ENCODE peak calls at places on chromosomes 13 and 19, in seven cellular contexts. T is stomach, Z is astrocyte of the spinal cord, S is colonic mucosa, R is uterus, O is progenitor cell of endocrine pancreas, M is ovary. G is an unnamed sample.

GRCh38 chr19:10625003-10625761 is at the start of gene SLC44A2:
- DNase-seq in S (peak; percentile 97), Z (peak; percentile 61), O (peak; percentile 89), M (peak; percentile 88), T (peak; percentile 94), R (peak; percentile 60), G (no peak)

GRCh38 chr19:49690656-49691242 is at the start of gene CPT1C:
- DNase-seq in S (peak; percentile 85), Z (peak; percentile 75), O (peak; percentile 64), M (peak; percentile 81), R (peak; percentile 87), T (peak; percentile 79), G (no peak)

GRCh38 chr19:35261356-35262100 is 7.2 kb upstream of the USF2 start:
- DNase-seq in M (no peak), Z (no peak), S (peak; percentile 14), O (no peak), T (peak; percentile 17), R (no peak), G (no peak)

GRCh38 chr13:61406275-61406674 is 9.4 kb downstream of the PCDH20 start:
- DNase-seq in O (no peak), R (no peak), Z (no peak), T (no peak), S (no peak), M (no peak), G (no peak)

GRCh38 chr19:35722897-35723296 is 5.1 kb downstream of the KMT2B start:
- DNase-seq in T (no peak), R (no peak), S (no peak), Z (no peak), M (no peak), O (no peak), G (no peak)

GRCh38 chr13:20431080-20431479 is 94.6 kb downstream of the CRYL1 start:
- DNase-seq in R (peak; percentile 50), Z (no peak), M (no peak), S (no peak), O (no peak), T (no peak), G (no peak)

GRCh38 chr13:113586661-113587479 is 2.3 kb downstream of the TFDP1 start:
- DNase-seq in T (peak; percentile 21), M (no peak), O (no peak), Z (no peak), S (peak; percentile 17), R (no peak), G (no peak)

GRCh38 chr13:31029129-31029528 is 96.7 kb downstream of the TEX26 start:
- DNase-seq in Z (no peak), M (no peak), O (no peak), R (no peak), S (no peak), T (no peak), G (no peak)

GRCh38 chr13:51453959-51454703 is 1.3 kb upstream of the INTS6 start:
- DNase-seq in Z (peak; percentile 40), R (peak; percentile 35), M (peak; percentile 38), O (no peak), S (peak; percentile 52), T (no peak), G (no peak)

GRCh38 chr19:10339380-10339960 is at the start of gene ICAM3:
- DNase-seq in R (no peak), O (no peak), M (no peak), S (peak; percentile 33), Z (no peak), T (peak; percentile 36), G (no peak)

GRCh38 chr19:43934055-43934984 is 762 bp downstream of the ZNF45 start:
- DNase-seq in R (no peak), Z (no peak), T (no peak), O (no peak), S (no peak), M (no peak), G (no peak)

GRCh38 chr19:49361438-49362047 is 673 bp downstream of the TEAD2 start:
- DNase-seq in T (peak; percentile 80), O (peak; percentile 68), M (peak; percentile 93), S (peak; percentile 88), R (peak; percentile 91), Z (peak; percentile 89), G (peak; percentile 68)

GRCh38 chr13:45715351-45715750 is 13.2 kb downstream of the CBY2 start:
- DNase-seq in T (no peak), R (no peak), S (no peak), M (no peak), Z (no peak), O (no peak), G (no peak)

GRCh38 chr13:93425411-93425810 is 198.8 kb downstream of the GPC6 start:
- DNase-seq in R (no peak), M (no peak), O (no peak), Z (no peak), T (no peak), S (no peak), G (no peak)

GRCh38 chr13:23673867-23674605 is 103.8 kb downstream of the TNFRSF19 start:
- DNase-seq in M (no peak), Z (peak; percentile 27), R (no peak), S (no peak), T (no peak), O (no peak), G (no peak)

GRCh38 chr13:100573121-100573520 is 15.5 kb downstream of the GGACT start:
- DNase-seq in S (peak; percentile 75), T (peak; percentile 82), R (peak; percentile 57), Z (peak; percentile 78), M (no peak), O (peak; percentile 20), G (peak; percentile 62)

GRCh38 chr19:31461814-31462539 is 112.7 kb upstream of the TSHZ3 start:
- DNase-seq in M (no peak), Z (no peak), T (no peak), S (no peak), O (no peak), R (no peak), G (no peak)

GRCh38 chr19:52992109-52993004 is 21.4 kb upstream of the ERVV-1 start:
- DNase-seq in Z (peak; percentile 9), R (peak; percentile 34), M (peak; percentile 47), S (peak; percentile 32), T (peak; percentile 27), O (peak; percentile 14), G (no peak)

GRCh38 chr13:41822560-41822959 is 138.3 kb downstream of the VWA8 start:
- DNase-seq in T (no peak), O (no peak), M (no peak), S (no peak), R (no peak), Z (no peak), G (no peak)

GRCh38 chr13:110268576-110269185 is 38.3 kb downstream of the COL4A1 start:
- DNase-seq in R (peak; percentile 37), T (no peak), O (no peak), S (no peak), M (no peak), Z (no peak), G (no peak)
- TF ChIP-seq CTCF in R (no peak), T (no peak), O (no peak), S (no peak), M (no peak), Z (no peak), G (no peak)

DNA sequence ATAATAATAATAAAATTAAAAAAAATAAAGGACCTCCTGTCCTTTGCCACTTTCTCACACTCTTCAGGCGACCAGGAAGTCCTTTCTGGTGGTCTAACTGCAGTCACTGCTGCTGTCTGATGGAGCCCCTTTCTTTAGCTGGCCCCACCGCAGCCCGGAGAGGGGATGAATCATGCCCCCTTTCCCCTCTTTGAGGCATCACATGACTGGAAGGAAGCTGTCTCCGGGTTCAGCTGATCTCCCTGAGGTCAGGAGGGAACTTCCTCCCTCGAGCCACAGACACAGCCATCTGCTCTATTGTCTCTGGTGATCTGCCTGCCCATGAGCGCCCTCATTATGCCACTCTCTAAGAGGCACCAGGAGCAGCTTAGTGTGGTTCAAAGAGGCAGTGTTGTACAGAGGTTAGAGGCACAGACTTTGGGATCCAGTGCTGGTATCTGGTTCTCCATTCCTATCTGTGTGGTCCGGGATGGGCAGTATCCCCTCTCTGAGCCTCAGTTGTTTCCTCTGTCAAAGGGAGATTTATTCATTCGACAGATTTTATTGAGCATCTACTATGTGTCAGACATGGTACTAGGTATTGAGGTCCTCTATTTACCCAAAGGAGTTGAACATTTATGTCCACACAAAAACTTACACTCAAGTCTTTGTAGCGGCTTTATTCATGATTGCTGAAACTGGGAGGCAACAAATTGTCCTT is 30.0 kb downstream of the VAV1 start:
- DNase-seq in S (peak; percentile 42), O (no peak), Z (no peak), T (peak; percentile 39), R (peak; percentile 17), M (no peak), G (no peak)
- TF ChIP-seq CTCF in S (no peak), O (no peak), Z (no peak), T (no peak), R (no peak), M (no peak), G (no peak)

DNA sequence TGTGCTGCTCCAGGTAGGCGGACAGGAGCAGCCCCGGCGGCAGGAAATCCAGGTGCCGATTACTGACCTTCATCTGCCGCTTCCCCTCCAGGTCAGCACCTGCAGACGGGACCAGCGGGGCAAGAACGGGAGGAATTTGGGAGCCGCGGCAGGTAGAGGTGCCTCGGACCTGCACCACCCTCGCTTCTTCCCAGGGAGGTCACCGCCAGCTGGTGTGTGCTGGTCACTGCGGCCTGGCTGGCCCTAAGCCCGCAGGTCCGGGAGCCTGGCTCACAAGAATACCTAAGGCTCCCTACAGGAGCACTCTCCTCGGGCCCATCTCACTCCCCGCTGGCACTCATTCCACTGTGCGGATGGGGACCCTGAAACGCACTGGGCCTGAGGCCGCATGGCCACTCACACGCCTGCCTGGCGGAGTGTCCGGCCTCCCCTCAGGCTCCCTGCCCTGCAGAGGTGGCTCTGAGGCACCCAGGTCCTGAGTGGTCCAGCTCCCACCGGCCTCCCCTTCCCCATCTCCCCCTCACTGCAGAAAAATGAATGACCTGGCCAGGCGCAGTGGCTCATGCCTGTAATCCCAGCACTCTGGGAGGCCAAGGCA is 4.3 kb downstream of the RNU6-9 start:
- DNase-seq in R (no peak), S (no peak), M (no peak), T (no peak), O (no peak), Z (no peak), G (no peak)
- TF ChIP-seq CTCF in R (no peak), S (no peak), M (no peak), T (no peak), O (peak; percentile 31), Z (peak; percentile 6), G (no peak)

GRCh38 chr13:66117573-66117972 is 1112.6 kb downstream of the PCDH9 start:
- DNase-seq in R (no peak), O (no peak), M (no peak), T (no peak), S (no peak), Z (no peak), G (no peak)

GRCh38 chr13:66114127-66114526 is 1116.0 kb downstream of the PCDH9 start:
- DNase-seq in Z (no peak), M (no peak), O (no peak), R (no peak), T (no peak), S (no peak), G (no peak)

GRCh38 chr13:66106246-66106645 is 1123.9 kb downstream of the PCDH9 start:
- DNase-seq in Z (no peak), R (no peak), S (no peak), M (no peak), T (no peak), O (no peak), G (no peak)

DNA sequence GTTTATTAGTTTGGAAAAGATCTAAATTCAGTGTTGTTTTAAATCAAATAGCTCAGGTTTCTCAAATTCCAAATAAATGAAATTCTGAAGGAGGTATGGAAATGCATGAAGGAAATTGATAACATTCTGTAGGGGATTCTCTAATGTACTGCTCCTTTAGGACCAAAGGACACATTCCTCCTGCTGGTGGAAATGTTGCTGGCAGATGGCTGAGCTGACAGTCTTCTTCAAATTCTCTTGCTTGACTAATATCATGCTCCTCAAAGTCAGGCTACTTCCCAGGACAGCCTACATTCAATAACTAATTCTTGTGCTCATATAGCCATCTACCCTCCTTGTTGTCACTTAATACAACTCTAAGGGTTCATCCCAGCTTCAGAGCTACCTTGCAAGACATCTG is 1118.5 kb downstream of the PCDH9 start:
- DNase-seq in O (no peak), T (no peak), S (no peak), M (no peak), Z (no peak), R (no peak), G (no peak)
- TF ChIP-seq CTCF in O (peak; percentile 12), T (no peak), S (no peak), M (no peak), Z (no peak), R (no peak), G (no peak)

G was measured in omental fat pad.